ENCODE peak calls at places on chromosomes 4 and X, in five cellular contexts. K is mesothelial cell of epicardium, Y is GM13976, E is transverse colon, R is fibroblast of the aortic adventitia. O is an unnamed sample.

GRCh38 chr4:128924951-128925350 is 115.5 kb downstream of the JADE1 start:
- DNase-seq in E (no peak), Y (no peak), K (no peak), R (peak), O (no peak)

GRCh38 chrX:139083191-139083590 is 371.7 kb upstream of the FGF13 start:
- DNase-seq in Y (no peak), R (no peak), E (no peak), K (no peak), O (no peak)

GRCh38 chrX:74231625-74232024 is 72.4 kb upstream of the ZCCHC13 start:
- DNase-seq in K (no peak), Y (no peak), E (no peak), R (no peak), O (no peak)

GRCh38 chr4:147480891-147481576 is at the start of gene EDNRA:
- DNase-seq in R (peak), Y (peak), E (no peak), K (peak), O (no peak)

GRCh38 chrX:135974279-135974856 is 580 bp upstream of the MMGT1 start:
- DNase-seq in Y (peak), E (peak), K (peak), R (peak), O (peak)

GRCh38 chr4:61202100-61202637 is 2.0 kb downstream of the ADGRL3 start:
- DNase-seq in R (no peak), K (peak), Y (peak), E (no peak), O (peak)

GRCh38 chr4:184420402-184420801 is 53.9 kb downstream of the IRF2 start:
- DNase-seq in R (no peak), K (no peak), E (no peak), Y (no peak), O (no peak)

GRCh38 chrX:118847676-118848075 is 24.1 kb downstream of the ZCCHC12 start:
- DNase-seq in R (peak), K (no peak), E (no peak), Y (peak), O (peak)

GRCh38 chr4:125140966-125141495 is 173.7 kb upstream of the FAT4 start:
- DNase-seq in Y (no peak), R (peak), K (no peak), E (no peak), O (no peak)

GRCh38 chr4:29224911-29225310 is 1495.3 kb upstream of the PCDH7 start:
- DNase-seq in K (no peak), E (no peak), Y (no peak), R (no peak), O (no peak)
- TF ChIP-seq CTCF in K (no peak), E (no peak), Y (no peak), R (no peak), O (no peak)

DNA sequence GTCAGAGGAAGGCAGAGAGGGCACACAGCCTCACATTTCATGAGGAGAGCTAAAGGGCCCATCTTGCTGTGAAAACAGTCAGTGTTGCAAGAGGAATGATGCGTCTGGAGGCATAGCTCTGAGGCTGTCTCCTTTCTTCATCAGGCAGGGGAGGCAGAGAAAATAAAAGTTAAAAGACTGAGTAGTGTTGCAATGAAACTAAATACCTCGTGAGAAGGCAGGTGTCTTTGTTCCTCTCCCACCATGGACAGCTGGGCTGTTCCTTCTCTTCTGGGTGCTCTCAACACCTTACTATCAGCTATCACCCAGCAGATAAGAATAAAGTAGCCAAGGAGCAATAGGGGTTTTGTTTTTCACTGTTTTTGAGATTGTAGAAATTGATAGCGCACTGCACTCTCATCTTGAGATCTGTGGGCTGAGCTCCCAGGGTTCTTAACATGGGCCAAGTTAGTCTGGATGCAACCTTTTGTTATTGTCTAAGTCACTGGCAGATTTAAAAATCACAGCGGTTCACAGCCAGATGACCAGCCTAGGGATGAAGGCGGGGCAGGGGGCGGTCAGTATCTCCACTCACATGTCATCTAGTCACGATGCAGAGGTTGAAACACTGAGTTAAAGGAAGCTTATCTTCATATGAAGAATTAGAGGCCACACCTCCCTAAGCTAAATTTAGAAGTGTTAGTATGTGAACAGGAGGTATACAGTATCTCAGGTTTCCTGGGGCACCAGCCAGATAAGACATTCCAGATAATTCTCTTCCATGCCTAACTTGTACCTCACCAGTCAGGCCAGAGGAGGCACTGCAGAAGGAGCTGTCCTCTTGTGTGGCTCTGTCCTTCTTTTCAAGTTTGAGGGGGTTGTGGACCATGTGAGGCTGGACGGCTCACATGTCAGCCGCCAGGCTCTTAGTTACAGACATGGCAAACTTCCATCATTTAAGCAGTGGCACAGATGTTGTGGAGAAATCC is 36.9 kb downstream of the PARM1 start:
- DNase-seq in E (no peak), K (no peak), Y (no peak), R (peak), O (no peak)
- TF ChIP-seq CTCF in E (no peak), K (peak), Y (no peak), R (no peak), O (no peak)

GRCh38 chrX:150207733-150208132 is 155.4 kb upstream of the MAMLD1 start:
- DNase-seq in E (no peak), R (no peak), Y (no peak), K (no peak), O (no peak)

GRCh38 chrX:150211988-150212387 is 151.1 kb upstream of the MAMLD1 start:
- DNase-seq in E (no peak), K (no peak), R (no peak), Y (no peak), O (no peak)

GRCh38 chrX:150216716-150217115 is 146.4 kb upstream of the MAMLD1 start:
- DNase-seq in E (no peak), K (no peak), Y (no peak), R (no peak), O (no peak)

GRCh38 chrX:150213481-150214030 is 149.6 kb upstream of the MAMLD1 start:
- DNase-seq in Y (no peak), R (no peak), E (no peak), K (no peak), O (no peak)

GRCh38 chrX:150212672-150213480 is 150.2 kb upstream of the MAMLD1 start:
- DNase-seq in E (no peak), Y (no peak), K (no peak), R (peak), O (no peak)
- TF ChIP-seq CTCF in E (no peak), Y (no peak), K (no peak), R (no peak), O (no peak)

DNA sequence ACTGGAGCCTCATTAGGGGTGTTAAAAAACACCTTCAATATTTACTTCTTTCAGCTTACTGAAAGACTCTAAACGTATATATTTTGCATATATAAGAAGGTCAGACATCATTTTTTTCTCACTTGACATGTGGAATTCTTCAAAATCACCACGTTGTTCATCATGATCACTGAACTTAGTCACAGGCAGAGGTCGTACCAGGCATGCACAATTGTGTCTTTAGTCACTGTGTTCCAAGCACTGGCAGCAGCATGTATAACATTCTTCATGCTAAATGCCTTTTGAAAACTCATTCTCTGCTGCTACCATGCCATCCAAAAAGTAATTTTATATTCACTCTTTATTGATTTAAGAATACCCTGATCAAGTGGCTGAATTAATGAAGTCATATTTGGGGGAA is 229.3 kb upstream of the ARSJ start:
- DNase-seq in R (peak), E (no peak), Y (no peak), K (no peak), O (no peak)
- TF ChIP-seq CTCF in R (no peak), E (no peak), Y (no peak), K (no peak), O (no peak)

DNA sequence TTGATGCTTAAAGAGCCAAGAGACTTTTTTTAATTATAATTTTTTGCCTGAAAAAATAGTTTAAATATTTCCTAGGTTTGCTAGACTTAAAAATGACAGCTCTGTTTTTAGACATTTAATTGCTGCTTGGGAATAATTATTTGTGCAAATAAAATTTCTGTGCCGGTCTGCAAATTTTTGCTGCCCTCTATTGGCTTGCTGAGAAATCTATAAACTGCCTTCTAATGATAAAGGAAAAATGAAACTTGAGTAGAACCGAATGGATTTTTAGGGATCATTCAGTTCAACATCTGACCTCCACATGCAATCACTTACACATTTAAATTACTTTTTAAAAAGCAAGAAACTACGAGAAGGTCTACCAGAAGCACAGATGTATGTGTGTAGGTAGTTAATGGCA is 434.0 kb downstream of the FAM133A start:
- DNase-seq in K (no peak), E (no peak), R (no peak), Y (no peak), O (no peak)
- TF ChIP-seq CTCF in K (peak), E (no peak), R (peak), Y (no peak), O (no peak)

DNA sequence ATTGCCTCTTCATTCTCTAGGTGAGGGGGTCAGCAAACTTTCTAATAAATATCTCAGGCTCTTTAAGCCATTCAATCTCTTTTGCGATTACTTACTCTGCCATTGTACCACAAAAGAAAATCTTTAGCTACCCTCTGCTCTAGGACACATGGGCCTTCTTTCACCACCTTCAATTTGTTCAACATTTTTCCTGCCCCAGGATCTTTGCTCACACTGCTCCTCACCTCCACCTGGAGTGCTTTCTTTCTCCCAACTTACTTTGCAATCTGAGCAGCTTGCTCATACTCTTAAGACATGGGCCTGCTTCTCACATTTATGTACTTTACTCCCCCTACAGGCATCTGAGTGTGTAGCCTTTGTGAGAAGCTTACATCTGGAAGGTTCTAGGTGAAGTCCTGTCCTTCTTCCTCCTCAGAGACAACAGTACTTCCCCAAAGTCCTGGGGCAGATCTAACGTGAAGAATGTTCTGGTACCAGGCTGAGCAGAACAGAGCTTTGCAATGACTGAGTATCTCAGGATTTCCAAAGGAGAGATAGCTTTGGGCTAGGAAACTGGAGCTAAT is 55.0 kb upstream of the PRDM5 start:
- DNase-seq in Y (peak), E (peak), R (peak), K (no peak), O (peak)
- TF ChIP-seq CTCF in Y (peak), E (peak), R (peak), K (no peak), O (peak)

GRCh38 chr4:98601719-98602118 is 56.7 kb downstream of the TSPAN5 start:
- DNase-seq in R (no peak), Y (no peak), E (no peak), K (no peak), O (no peak)
- TF ChIP-seq CTCF in R (no peak), Y (no peak), E (no peak), K (no peak), O (no peak)

GRCh38 chr4:57018930-57019329 is 40.2 kb downstream of the POLR2B start:
- DNase-seq in R (peak), E (no peak), Y (no peak), K (no peak), O (no peak)
- TF ChIP-seq CTCF in R (peak), E (no peak), Y (no peak), K (no peak), O (no peak)